ENCODE peak calls at places on chromosomes 11 and 22, in six cellular contexts. K is MV-4-11, D is T-helper 1 cell, C is A549, V is thyroid gland, P is T-helper 17 cell. Z is an unnamed sample.

GRCh38 chr11:75668508-75669297 is at the start of gene MAP6:
- DNase-seq in K (no peak), D (no peak), C (peak; percentile 21), V (peak; percentile 27), P (no peak), Z (peak; percentile 71)

GRCh38 chr11:45817191-45817590 is 12.2 kb downstream of the SLC35C1 start:
- DNase-seq in K (peak; percentile 9), D (no peak), C (no peak), V (no peak), P (no peak), Z (no peak)

GRCh38 chr11:120272303-120272702 is 32.4 kb downstream of the POU2F3 start:
- DNase-seq in K (no peak), D (no peak), C (no peak), V (no peak), P (no peak), Z (peak; percentile 90)

GRCh38 chr11:134664863-134665535 is 253.0 kb upstream of the B3GAT1 start:
- DNase-seq in K (no peak), D (no peak), C (no peak), V (no peak), P (no peak), Z (no peak)

GRCh38 chr11:9535189-9535781 is 38.2 kb upstream of the WEE1 start:
- DNase-seq in K (peak; percentile 94), D (peak; percentile 73), C (no peak), V (peak; percentile 45), P (peak; percentile 76), Z (peak; percentile 92)

GRCh38 chr22:23383491-23384450 is 196.3 kb downstream of the IGLL1 start:
- DNase-seq in K (peak; percentile 18), D (no peak), C (no peak), V (peak; percentile 47), P (no peak), Z (peak; percentile 13)

GRCh38 chr11:60775420-60775961 is 9.6 kb upstream of the MS4A10 start:
- DNase-seq in K (peak; percentile 83), D (peak; percentile 80), C (peak; percentile 83), V (peak; percentile 91), P (peak; percentile 74), Z (peak; percentile 84)

GRCh38 chr11:95675585-95675984 is 114.0 kb downstream of the FAM76B start:
- DNase-seq in K (no peak), D (no peak), C (no peak), V (no peak), P (no peak), Z (no peak)

GRCh38 chr11:76626921-76627391 is 43.6 kb downstream of the LRRC32 start:
- DNase-seq in K (peak; percentile 97), D (no peak), C (no peak), V (no peak), P (no peak), Z (peak; percentile 22)

Z was measured in GM23248.